ENCODE peak calls at places on chromosome 22, in ten cellular contexts. S is kidney; N is LoVo; J is stimulated activated CD8-positive, alpha-beta memory T cell treated with anti-CD3 and anti-CD28 coated beads, Interleukin-15, amount 100 ng/mL, for 24 hours; O is psoas muscle; F is stimulated activated CD4-positive, alpha-beta T cell treated with anti-CD3 and anti-CD28 coated beads, Interleukin-1b, Interleukin-23, amount 100 ng/mL, for 48 hours; G is kidney tubule cell; U is caudate nucleus; L is GM04503; Y is Daoy. P is an unnamed sample.

GRCh38 chr22:26707581-26707980 is 50.2 kb downstream of the MIAT start:
- DNase-seq in G (peak), U (no peak), J (no peak), O (no peak), L (no peak), F (no peak), S (no peak), Y (no peak), N (no peak), P (no peak)

GRCh38 chr22:19876314-19876940 is 21.8 kb upstream of the GNB1L start:
- DNase-seq in G (no peak), U (no peak), J (no peak), N (no peak), F (peak), O (peak), Y (peak), L (no peak), S (peak), P (peak)

GRCh38 chr22:49010901-49011300 is 816.8 kb downstream of the BRD1 start:
- DNase-seq in O (peak), S (peak), U (no peak), F (no peak), N (no peak), Y (no peak), J (no peak), G (no peak), L (no peak), P (no peak)

GRCh38 chr22:50089231-50090140 is at the start of gene MOV10L1:
- DNase-seq in F (peak), N (no peak), O (no peak), U (no peak), J (no peak), G (no peak), L (no peak), Y (no peak), S (no peak), P (no peak)

GRCh38 chr22:25655536-25655935 is 86.5 kb upstream of the MYO18B start:
- DNase-seq in L (no peak), J (no peak), F (no peak), U (no peak), O (no peak), N (no peak), G (no peak), S (no peak), Y (no peak), P (no peak)

GRCh38 chr22:39913886-39914285 is 13.0 kb downstream of the GRAP2 start:
- DNase-seq in O (no peak), L (no peak), S (no peak), F (no peak), J (no peak), U (no peak), N (no peak), Y (no peak), G (no peak), P (no peak)

GRCh38 chr22:25409240-25409639 is 155.2 kb upstream of the GRK3 start:
- DNase-seq in G (no peak), U (no peak), N (no peak), O (no peak), S (peak), Y (no peak), F (no peak), L (no peak), J (no peak), P (no peak)

GRCh38 chr22:30863161-30863833 is 105.3 kb downstream of the MORC2 start:
- DNase-seq in F (no peak), J (no peak), G (no peak), Y (no peak), O (no peak), S (no peak), N (no peak), U (no peak), L (no peak), P (no peak)

GRCh38 chr22:22576244-22576988 is 17.4 kb upstream of the PRAME start:
- DNase-seq in L (no peak), J (no peak), N (peak), Y (peak), O (peak), G (peak), S (no peak), U (no peak), F (peak), P (peak)

GRCh38 chr22:41603873-41604332 is 14.3 kb upstream of the PMM1 start:
- DNase-seq in Y (peak), J (no peak), L (no peak), U (no peak), S (peak), G (no peak), O (no peak), F (peak), N (no peak), P (no peak)

GRCh38 chr22:49812838-49813237 is 14.8 kb downstream of the BRD1 start:
- DNase-seq in G (peak), N (no peak), Y (no peak), S (peak), U (no peak), O (peak), F (no peak), L (no peak), J (no peak), P (peak)

GRCh38 chr22:35688913-35689675 is 28.6 kb upstream of the APOL5 start:
- DNase-seq in G (no peak), Y (peak), U (no peak), O (no peak), F (no peak), S (no peak), L (no peak), N (no peak), J (no peak), P (no peak)

P was measured in fibroblast of the aortic adventitia.